ENCODE peak calls at places on chromosome 1, in four cellular contexts. N is heart left ventricle, J is aorta, O is MM.1S. A is an unnamed sample. For H3K9me3 and H3K4me1, the result is how much of the 10 kb centered on the place peaks cover.

GRCh38 chr1:76764638-76765572 is 102.4 kb upstream of the ST6GALNAC5 start:
- DNase-seq in N (peak), J (no peak), O (no peak), A (peak)

GRCh38 chr1:156433602-156434001 is 64.6 kb downstream of the RHBG start:
- DNase-seq in N (no peak), J (no peak), O (peak), A (no peak)

GRCh38 chr1:27630859-27631491 is 4.0 kb downstream of the FGR start:
- DNase-seq in N (peak), J (no peak), O (no peak), A (peak)

GRCh38 chr1:11188381-11188780 is 774 bp upstream of the ANGPTL7 start:
- DNase-seq in N (no peak), J (no peak), O (no peak), A (no peak)

GRCh38 chr1:8017495-8018310 is 8.4 kb downstream of the ERRFI1 start:
- DNase-seq in N (no peak), J (no peak), O (no peak), A (no peak)

GRCh38 chr1:119711804-119712341 is at the start of gene PHGDH:
- DNase-seq in N (peak), J (peak), O (peak), A (peak)

GRCh38 chr1:113818585-113818984 is 6.3 kb upstream of the RSBN1 start:
- DNase-seq in N (no peak), J (no peak), O (no peak), A (no peak)

GRCh38 chr1:180953791-180954721 is 41.4 kb downstream of the KIAA1614 start:
- DNase-seq in N (peak), J (peak), O (peak), A (peak)

GRCh38 chr1:162179121-162179520 is 109.6 kb downstream of the NOS1AP start:
- DNase-seq in N (no peak), J (no peak), O (no peak), A (no peak)

GRCh38 chr1:79161077-79161476 is 154.5 kb upstream of the ADGRL4 start:
- DNase-seq in N (no peak), J (no peak), O (no peak), A (no peak)

GRCh38 chr1:152514715-152515453 is 602 bp downstream of the CRCT1 start:
- DNase-seq in N (no peak), J (no peak), O (no peak), A (no peak)

GRCh38 chr1:152517237-152517811 is 3.0 kb downstream of the CRCT1 start:
- DNase-seq in N (no peak), J (no peak), O (no peak), A (no peak)

GRCh38 chr1:152513081-152513480 is 1.2 kb upstream of the CRCT1 start:
- DNase-seq in N (no peak), J (no peak), O (no peak), A (no peak)

GRCh38 chr1:152516082-152516481 is 1.8 kb downstream of the CRCT1 start:
- DNase-seq in N (no peak), J (no peak), O (no peak), A (no peak)

DNA sequence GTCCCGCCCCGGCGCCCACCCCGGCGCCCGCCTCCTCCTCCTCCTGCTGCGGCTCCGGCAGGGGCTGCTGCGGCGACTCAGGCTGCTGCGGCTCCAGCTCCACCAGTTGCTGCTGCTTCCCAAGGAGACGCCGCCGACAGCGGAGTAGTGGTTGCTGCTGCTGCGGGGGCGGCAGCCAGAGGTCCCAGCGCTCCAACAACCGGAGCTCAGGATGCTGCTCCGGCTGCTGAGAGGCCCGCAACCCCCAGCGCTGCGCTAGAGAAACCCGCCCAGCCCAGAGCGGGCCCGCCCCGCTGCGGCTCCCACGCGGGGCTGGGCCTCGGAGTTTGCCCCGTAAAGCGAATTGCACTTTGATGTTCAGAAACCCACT is 1.2 kb downstream of the CRCT1 start:
- DNase-seq in N (no peak), J (no peak), O (no peak), A (no peak)
- H3K9me3 ChIP-seq in N (under half), J (under half), O (under half), A (under half)

DNA sequence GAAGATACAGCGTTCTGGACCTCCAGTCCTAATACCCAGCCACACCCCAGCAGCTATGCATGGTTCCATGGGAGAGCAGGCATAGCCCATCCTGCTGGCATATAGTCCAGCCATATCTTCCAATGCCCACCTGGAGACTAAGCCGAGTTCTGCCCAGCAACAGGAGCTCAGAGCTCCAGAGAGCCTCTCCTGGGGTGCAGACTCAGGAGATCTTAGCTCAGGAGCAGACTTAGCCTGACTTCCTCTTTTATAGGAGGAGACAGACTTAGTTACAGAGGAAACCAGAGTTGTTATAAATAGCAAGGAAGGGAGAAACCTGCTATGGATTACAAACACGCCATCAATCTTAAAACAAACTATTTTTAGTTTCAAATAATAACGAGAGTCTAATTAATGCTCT is 3.2 kb upstream of the KIF21B start:
- DNase-seq in N (no peak), J (no peak), O (no peak), A (no peak)
- H3K4me1 ChIP-seq in N (under half), J (under half), O (under half), A (half or more)

GRCh38 chr1:58887059-58887458 is 103.2 kb upstream of the JUN start:
- DNase-seq in N (no peak), J (no peak), O (no peak), A (no peak)
- H3K27ac ChIP-seq in N (peak), J (no peak), O (no peak), A (peak)

GRCh38 chr1:239125888-239126287 is 260.5 kb upstream of the CHRM3 start:
- DNase-seq in N (no peak), J (no peak), O (no peak), A (no peak)

GRCh38 chr1:239126881-239127280 is 259.5 kb upstream of the CHRM3 start:
- DNase-seq in N (no peak), J (no peak), O (no peak), A (no peak)

GRCh38 chr1:239125027-239125426 is 261.3 kb upstream of the CHRM3 start:
- DNase-seq in N (no peak), J (no peak), O (no peak), A (no peak)

GRCh38 chr1:239123243-239123642 is 263.1 kb upstream of the CHRM3 start:
- DNase-seq in N (no peak), J (no peak), O (no peak), A (no peak)
- H3K9me3 ChIP-seq in N (under half), J (under half), O (under half), A (under half)

GRCh38 chr1:40029608-40030007 is 10.9 kb upstream of the CAP1 start:
- DNase-seq in N (no peak), J (no peak), O (no peak), A (no peak)

GRCh38 chr1:40034869-40035268 is 5.7 kb upstream of the CAP1 start:
- DNase-seq in N (no peak), J (no peak), O (no peak), A (no peak)

GRCh38 chr1:40036574-40036973 is 4.0 kb upstream of the CAP1 start:
- DNase-seq in N (peak), J (peak), O (no peak), A (no peak)

GRCh38 chr1:40030528-40031135 is 9.9 kb upstream of the CAP1 start:
- DNase-seq in N (no peak), J (peak), O (no peak), A (no peak)

DNA sequence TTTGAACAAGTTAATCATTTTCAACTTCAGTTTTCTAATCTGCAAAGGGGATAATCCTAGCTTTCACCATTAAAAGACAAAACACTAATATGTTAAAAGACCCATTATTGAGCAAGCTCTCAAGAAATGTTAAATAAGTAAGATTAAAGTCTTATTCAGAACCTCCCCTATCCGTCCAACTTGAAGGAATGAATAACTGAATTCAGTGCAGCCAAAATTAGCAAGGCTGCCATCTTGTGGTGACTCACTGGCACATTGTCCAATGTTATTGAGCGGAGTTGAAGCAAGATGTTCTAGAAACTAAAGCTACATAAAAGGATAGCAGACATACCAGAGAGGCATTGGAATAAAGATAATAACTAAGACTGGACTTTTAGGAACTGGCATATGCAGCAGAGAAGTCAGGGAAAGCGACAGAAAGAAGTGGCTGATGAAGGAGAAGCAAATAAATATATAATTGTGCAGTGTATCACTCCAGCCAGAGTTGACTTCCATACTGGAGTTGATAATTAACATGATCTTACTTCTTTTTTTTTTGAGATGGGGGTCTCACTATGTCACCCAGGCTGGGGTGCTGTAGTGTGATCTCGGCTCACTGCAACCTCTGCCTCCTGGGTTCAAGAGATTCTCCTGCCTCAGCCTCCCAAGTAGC is 8.2 kb upstream of the CAP1 start:
- DNase-seq in N (peak), J (peak), O (peak), A (no peak)
- H3K4me1 ChIP-seq in N (under half), J (under half), O (under half), A (under half)

DNA sequence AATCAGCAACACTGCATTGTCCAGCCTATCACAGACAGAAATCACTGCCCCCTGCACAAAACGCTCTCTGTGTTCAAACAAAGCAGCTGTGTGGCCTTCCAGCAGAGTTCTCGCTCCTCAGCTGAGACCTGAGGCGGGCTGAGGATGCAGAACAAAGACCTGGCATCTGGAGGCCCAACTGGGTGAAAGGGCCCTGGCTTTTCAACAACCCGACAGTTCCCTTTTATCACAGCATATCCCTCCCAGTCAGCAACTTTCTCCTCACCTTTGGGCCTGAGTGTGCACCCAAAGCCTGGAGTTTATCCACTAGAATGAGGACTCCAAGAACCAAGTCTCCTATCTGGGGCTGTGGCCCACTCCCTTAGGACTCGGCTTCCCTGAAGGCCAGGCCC is 42.6 kb upstream of the A3GALT2 start:
- DNase-seq in N (no peak), J (no peak), O (no peak), A (no peak)
- H3K27ac ChIP-seq in N (peak), J (peak), O (no peak), A (peak)